ENCODE peak calls at places on chromosomes 13 and 19, in six cellular contexts. B is fibroblast of the conjunctiva; S is LHCN-M2; N is T-helper 2 cell; J is caudate nucleus; A is stimulated activated effector memory CD8-positive, alpha-beta T cell treated with anti-CD3 and anti-CD28 coated beads, Interleukin-12 subunit alpha, Interleukin-12 subunit beta, amount 100 ng/mL, for 72 hours. X is an unnamed sample.

GRCh38 chr19:39126593-39127187 is 1.1 kb downstream of the PAK4 start:
- DNase-seq in B (no peak), S (peak), N (no peak), J (no peak), A (no peak), X (no peak)

GRCh38 chr13:51645154-51645650 is 60.9 kb downstream of the WDFY2 start:
- DNase-seq in B (peak), S (peak), N (no peak), J (no peak), A (no peak), X (no peak)

GRCh38 chr19:5692785-5693194 is 2.7 kb downstream of the RPL36 start:
- DNase-seq in B (no peak), S (no peak), N (no peak), J (no peak), A (no peak), X (no peak)

GRCh38 chr13:33224686-33225085 is 60.9 kb downstream of the STARD13 start:
- DNase-seq in B (no peak), S (peak), N (no peak), J (no peak), A (no peak), X (no peak)

GRCh38 chr19:1416014-1416841 is 8.8 kb downstream of the DAZAP1 start:
- DNase-seq in B (no peak), S (no peak), N (no peak), J (no peak), A (no peak), X (no peak)

GRCh38 chr19:48858984-48859710 is 9.3 kb downstream of the PLEKHA4 start:
- DNase-seq in B (no peak), S (no peak), N (peak), J (no peak), A (peak), X (no peak)

GRCh38 chr13:44768775-44769578 is 192.8 kb upstream of the TSC22D1 start:
- DNase-seq in B (no peak), S (no peak), N (no peak), J (no peak), A (peak), X (no peak)

GRCh38 chr13:103883698-103884097 is 817.5 kb upstream of the SLC10A2 start:
- DNase-seq in B (no peak), S (peak), N (no peak), J (no peak), A (no peak), X (no peak)

GRCh38 chr13:93227906-93228801 is 1.5 kb downstream of the GPC6 start:
- DNase-seq in B (peak), S (peak), N (no peak), J (peak), A (no peak), X (peak)

GRCh38 chr19:58577581-58578429 is 4.7 kb upstream of the MZF1 start:
- DNase-seq in B (no peak), S (no peak), N (no peak), J (no peak), A (peak), X (no peak)

GRCh38 chr13:88125055-88125454 is 453.9 kb downstream of the SLITRK5 start:
- DNase-seq in B (no peak), S (no peak), N (no peak), J (no peak), A (no peak), X (no peak)

GRCh38 chr13:28558126-28558525 is 63.2 kb upstream of the FLT1 start:
- DNase-seq in B (peak), S (peak), N (no peak), J (no peak), A (no peak), X (no peak)

GRCh38 chr13:42544246-42544915 is 29.6 kb upstream of the TNFSF11 start:
- DNase-seq in B (peak), S (no peak), N (no peak), J (no peak), A (no peak), X (no peak)

GRCh38 chr13:67139551-67139950 is 90.6 kb downstream of the PCDH9 start:
- DNase-seq in B (no peak), S (no peak), N (no peak), J (no peak), A (no peak), X (no peak)

GRCh38 chr19:1026189-1027019 is at the start of gene CNN2:
- DNase-seq in B (no peak), S (peak), N (peak), J (no peak), A (peak), X (no peak)

GRCh38 chr19:41554902-41555301 is 21.1 kb upstream of the CEACAM21 start:
- DNase-seq in B (no peak), S (no peak), N (no peak), J (no peak), A (no peak), X (no peak)

GRCh38 chr19:19528721-19529490 is at the start of gene YJEFN3:
- DNase-seq in B (no peak), S (no peak), N (no peak), J (peak), A (no peak), X (peak)

GRCh38 chr19:50181121-50181520 is 18.0 kb upstream of the IZUMO2 start:
- DNase-seq in B (no peak), S (no peak), N (no peak), J (no peak), A (no peak), X (no peak)

GRCh38 chr13:87334176-87334575 is 337.0 kb upstream of the SLITRK5 start:
- DNase-seq in B (no peak), S (no peak), N (no peak), J (no peak), A (no peak), X (no peak)

GRCh38 chr13:64453831-64454230 is 2776.3 kb downstream of the PCDH9 start:
- DNase-seq in B (no peak), S (no peak), N (no peak), J (no peak), A (no peak), X (no peak)

GRCh38 chr13:40333238-40333637 is 333.2 kb downstream of the FOXO1 start:
- DNase-seq in B (no peak), S (no peak), N (no peak), J (no peak), A (no peak), X (no peak)

GRCh38 chr19:7869453-7869909 is 4.7 kb downstream of the PRR36 start:
- DNase-seq in B (no peak), S (no peak), N (peak), J (peak), A (peak), X (peak)

GRCh38 chr19:52211926-52212571 is 22.2 kb downstream of the PPP2R1A start:
- DNase-seq in B (no peak), S (no peak), N (no peak), J (no peak), A (no peak), X (no peak)

GRCh38 chr13:112014857-112015256 is 52.1 kb upstream of the SOX1 start:
- DNase-seq in B (no peak), S (no peak), N (no peak), J (no peak), A (no peak), X (no peak)

GRCh38 chr13:45310341-45311138 is 30.4 kb downstream of the TPT1 start:
- DNase-seq in B (no peak), S (no peak), N (no peak), J (no peak), A (no peak), X (no peak)

GRCh38 chr13:111178417-111178816 is 63.3 kb downstream of the ARHGEF7 start:
- DNase-seq in B (no peak), S (peak), N (no peak), J (no peak), A (no peak), X (no peak)

GRCh38 chr19:34649886-34650543 is 26.9 kb downstream of the SCGB2B2 start:
- DNase-seq in B (no peak), S (no peak), N (no peak), J (no peak), A (no peak), X (no peak)

GRCh38 chr19:49793561-49793840 is 19.6 kb downstream of the FUZ start:
- DNase-seq in B (no peak), S (peak), N (no peak), J (no peak), A (no peak), X (no peak)

GRCh38 chr13:95307507-95307906 is 6.3 kb upstream of the ABCC4 start:
- DNase-seq in B (no peak), S (no peak), N (no peak), J (no peak), A (no peak), X (no peak)

GRCh38 chr19:18233224-18233825 is 7.1 kb upstream of the PDE4C start:
- DNase-seq in B (no peak), S (no peak), N (no peak), J (no peak), A (no peak), X (no peak)

GRCh38 chr13:94327318-94327717 is 152.2 kb downstream of the DCT start:
- DNase-seq in B (no peak), S (no peak), N (no peak), J (no peak), A (no peak), X (no peak)

GRCh38 chr13:113209336-113209879 is at the start of gene CUL4A:
- DNase-seq in B (no peak), S (peak), N (peak), J (peak), A (peak), X (peak)

GRCh38 chr19:55591555-55591954 is 7.8 kb downstream of the FIZ1 start:
- DNase-seq in B (no peak), S (no peak), N (no peak), J (no peak), A (no peak), X (no peak)

GRCh38 chr19:56107626-56108351 is 13.3 kb downstream of the ZNF787 start:
- DNase-seq in B (no peak), S (no peak), N (no peak), J (no peak), A (no peak), X (no peak)

GRCh38 chr13:38850868-38851626 is 139.6 kb downstream of the STOML3 start:
- DNase-seq in B (no peak), S (no peak), N (no peak), J (no peak), A (no peak), X (no peak)

GRCh38 chr13:113142876-113143275 is 15.6 kb upstream of the PROZ start:
- DNase-seq in B (no peak), S (no peak), N (no peak), J (no peak), A (no peak), X (no peak)

GRCh38 chr13:28313579-28313978 is 175.2 kb downstream of the PAN3 start:
- DNase-seq in B (no peak), S (peak), N (no peak), J (no peak), A (no peak), X (no peak)